ENCODE peak calls at places on chromosomes 7 and 10, in ten cellular contexts. M is KG1; V is activated CD4-positive, CD25-positive, alpha-beta regulatory T cell; L is T-helper 17 cell; G is PC-3; X is cardiac fibroblast; E is EL; S is H7; A is RWPE1; B is tibial nerve. T is an unnamed sample.

GRCh38 chr7:30225863-30226361 is 58.5 kb upstream of the ZNRF2 start:
- DNase-seq in M (peak), V (no peak), L (no peak), G (peak), X (peak), E (peak), S (no peak), A (peak), B (no peak), T (no peak)

GRCh38 chr10:1515780-1516491 is 221.4 kb downstream of the ADARB2 start:
- DNase-seq in M (no peak), V (no peak), L (no peak), G (no peak), X (no peak), E (no peak), S (peak), A (no peak), B (no peak), T (no peak)

GRCh38 chr10:4651404-4652037 is 174.5 kb upstream of the AKR1E2 start:
- DNase-seq in M (no peak), V (no peak), L (no peak), G (peak), X (no peak), E (no peak), S (no peak), A (peak), B (no peak), T (no peak)

GRCh38 chr10:43771675-43772074 is 123.0 kb upstream of the ZNF32 start:
- DNase-seq in M (no peak), V (no peak), L (no peak), G (no peak), X (no peak), E (no peak), S (no peak), A (no peak), B (no peak), T (no peak)

GRCh38 chr10:52877453-52877852 is 104.9 kb upstream of the MBL2 start:
- DNase-seq in M (no peak), V (no peak), L (no peak), G (no peak), X (no peak), E (no peak), S (no peak), A (no peak), B (no peak), T (no peak)

GRCh38 chr7:137970263-137970975 is 31.5 kb downstream of the CREB3L2 start:
- DNase-seq in M (no peak), V (no peak), L (no peak), G (peak), X (peak), E (peak), S (no peak), A (peak), B (no peak), T (no peak)

GRCh38 chr10:60420991-60421894 is 31.6 kb upstream of the ANK3 start:
- DNase-seq in M (no peak), V (no peak), L (no peak), G (no peak), X (peak), E (no peak), S (no peak), A (no peak), B (no peak), T (no peak)

GRCh38 chr10:119393019-119393418 is 149.5 kb downstream of the RGS10 start:
- DNase-seq in M (no peak), V (no peak), L (no peak), G (no peak), X (no peak), E (no peak), S (peak), A (no peak), B (no peak), T (no peak)

GRCh38 chr7:81664304-81664703 is 105.5 kb downstream of the HGF start:
- DNase-seq in M (no peak), V (no peak), L (no peak), G (no peak), X (no peak), E (no peak), S (no peak), A (no peak), B (no peak), T (no peak)

GRCh38 chr7:111138196-111138569 is 47.3 kb downstream of the LRRN3 start:
- DNase-seq in M (no peak), V (peak), L (peak), G (peak), X (peak), E (peak), S (no peak), A (no peak), B (no peak), T (peak)

GRCh38 chr7:16421333-16422099 is at the start of gene CRPPA:
- DNase-seq in M (peak), V (no peak), L (peak), G (no peak), X (peak), E (peak), S (peak), A (peak), B (no peak), T (no peak)

GRCh38 chr7:81410471-81411117 is 359.3 kb downstream of the HGF start:
- DNase-seq in M (no peak), V (no peak), L (no peak), G (peak), X (no peak), E (no peak), S (no peak), A (no peak), B (no peak), T (no peak)

GRCh38 chr7:100546868-100547800 is 8.1 kb downstream of the AGFG2 start:
- DNase-seq in M (no peak), V (no peak), L (no peak), G (no peak), X (no peak), E (no peak), S (no peak), A (no peak), B (no peak), T (no peak)

GRCh38 chr10:34710391-34710751 is 104.7 kb downstream of the PARD3 start:
- DNase-seq in M (no peak), V (no peak), L (no peak), G (peak), X (peak), E (peak), S (no peak), A (peak), B (no peak), T (no peak)

GRCh38 chr10:11724938-11725776 is 17.0 kb upstream of the ECHDC3 start:
- DNase-seq in M (no peak), V (no peak), L (no peak), G (peak), X (peak), E (peak), S (peak), A (peak), B (no peak), T (no peak)

GRCh38 chr7:156582591-156583123 is 57.9 kb upstream of the RNF32 start:
- DNase-seq in M (no peak), V (no peak), L (no peak), G (no peak), X (no peak), E (no peak), S (no peak), A (no peak), B (no peak), T (no peak)

GRCh38 chr7:77247206-77247850 is 47.7 kb upstream of the FGL2 start:
- DNase-seq in M (peak), V (peak), L (peak), G (peak), X (peak), E (peak), S (peak), A (peak), B (peak), T (peak)

GRCh38 chr7:64562621-64563275 is at the start of gene ZNF680:
- DNase-seq in M (peak), V (peak), L (peak), G (peak), X (peak), E (peak), S (peak), A (peak), B (peak), T (peak)

GRCh38 chr10:78286186-78286585 is 252.5 kb downstream of the RPS24 start:
- DNase-seq in M (no peak), V (no peak), L (no peak), G (no peak), X (no peak), E (no peak), S (peak), A (no peak), B (no peak), T (no peak)

GRCh38 chr10:60977161-60978128 is 33.5 kb upstream of the RHOBTB1 start:
- DNase-seq in M (no peak), V (no peak), L (no peak), G (peak), X (no peak), E (no peak), S (no peak), A (no peak), B (no peak), T (no peak)

GRCh38 chr10:125081931-125082330 is 78.4 kb downstream of the CTBP2 start:
- DNase-seq in M (no peak), V (no peak), L (no peak), G (no peak), X (no peak), E (no peak), S (no peak), A (no peak), B (no peak), T (no peak)

GRCh38 chr7:46226860-46227259 is 305.8 kb upstream of the IGFBP3 start:
- DNase-seq in M (no peak), V (no peak), L (no peak), G (peak), X (no peak), E (no peak), S (no peak), A (no peak), B (no peak), T (no peak)

GRCh38 chr10:75202321-75203096 is 8.1 kb upstream of the VDAC2 start:
- DNase-seq in M (no peak), V (no peak), L (no peak), G (peak), X (peak), E (peak), S (no peak), A (peak), B (no peak), T (peak)

T was measured in thoracic aorta.